ENCODE peak calls at places on chromosomes 3 and 15, in ten cellular contexts. I is dorsolateral prefrontal cortex, Z is H9, K is aorta, U is SK-N-SH, T is GM12878, C is GM23338, O is heart right ventricle, P is body of pancreas, F is endothelial cell of umbilical vein. X is an unnamed sample.

GRCh38 chr15:62118446-62118964 is 46.6 kb downstream of the C2CD4B start:
- DNase-seq in I (no peak), Z (no peak), K (no peak), U (no peak), T (no peak), C (no peak), O (no peak), P (no peak), F (peak; percentile 49), X (no peak)

GRCh38 chr3:98049271-98049670 is 14.2 kb upstream of the GABRR3 start:
- DNase-seq in I (no peak), Z (no peak), K (no peak), U (no peak), T (no peak), C (no peak), O (no peak), P (no peak), F (no peak), X (no peak)

GRCh38 chr3:59783468-59783988 is 733.7 kb upstream of the CFAP20DC start:
- DNase-seq in I (no peak), Z (no peak), K (no peak), U (no peak), T (no peak), C (no peak), O (no peak), P (no peak), F (no peak), X (no peak)

GRCh38 chr15:74396445-74397238 is 29.2 kb upstream of the CYP11A1 start:
- DNase-seq in I (no peak), Z (no peak), K (no peak), U (no peak), T (peak; percentile 93), C (no peak), O (no peak), P (no peak), F (no peak), X (no peak)

GRCh38 chr15:25249236-25250010 is 189.4 kb downstream of the UBE3A start:
- DNase-seq in I (peak; percentile 25), Z (peak; percentile 9), K (peak; percentile 41), U (no peak), T (no peak), C (no peak), O (no peak), P (no peak), F (no peak), X (no peak)

GRCh38 chr3:176796371-176796770 is 400.9 kb downstream of the TBL1XR1 start:
- DNase-seq in I (no peak), Z (no peak), K (no peak), U (no peak), T (no peak), C (no peak), O (no peak), P (no peak), F (no peak), X (no peak)

GRCh38 chr3:17494117-17494809 is 248.2 kb downstream of the TBC1D5 start:
- DNase-seq in I (no peak), Z (peak; percentile 50), K (peak; percentile 85), U (no peak), T (no peak), C (peak; percentile 24), O (no peak), P (no peak), F (no peak), X (no peak)

GRCh38 chr3:131361464-131362421 is 19.8 kb upstream of the NUDT16 start:
- DNase-seq in I (no peak), Z (peak; percentile 99), K (peak; percentile 91), U (no peak), T (peak; percentile 37), C (peak; percentile 98), O (peak; percentile 86), P (peak; percentile 98), F (peak; percentile 16), X (no peak)

GRCh38 chr3:50256978-50257890 is 11.7 kb upstream of the SEMA3B start:
- DNase-seq in I (no peak), Z (peak; percentile 74), K (no peak), U (peak; percentile 65), T (no peak), C (peak; percentile 82), O (no peak), P (no peak), F (peak; percentile 66), X (peak; percentile 31)

GRCh38 chr3:64741344-64741743 is 53.5 kb upstream of the ADAMTS9 start:
- DNase-seq in I (no peak), Z (no peak), K (no peak), U (no peak), T (no peak), C (no peak), O (no peak), P (no peak), F (no peak), X (no peak)

GRCh38 chr3:50010959-50011358 is 71.0 kb downstream of the RBM6 start:
- DNase-seq in I (no peak), Z (no peak), K (no peak), U (no peak), T (no peak), C (no peak), O (no peak), P (no peak), F (no peak), X (no peak)

GRCh38 chr3:37652851-37653250 is 208.8 kb upstream of the CTDSPL start:
- DNase-seq in I (no peak), Z (no peak), K (peak; percentile 79), U (no peak), T (no peak), C (no peak), O (peak; percentile 34), P (no peak), F (no peak), X (no peak)

GRCh38 chr3:112966633-112967032 is 8.3 kb downstream of the CD200R1 start:
- DNase-seq in I (no peak), Z (no peak), K (no peak), U (no peak), T (no peak), C (no peak), O (no peak), P (no peak), F (no peak), X (no peak)

GRCh38 chr15:100033140-100033857 is 300.1 kb upstream of the LYSMD4 start:
- DNase-seq in I (no peak), Z (no peak), K (no peak), U (no peak), T (no peak), C (no peak), O (no peak), P (peak; percentile 29), F (no peak), X (no peak)

GRCh38 chr15:93070901-93071300 is 18.1 kb downstream of the RGMA start:
- DNase-seq in I (no peak), Z (no peak), K (no peak), U (no peak), T (no peak), C (no peak), O (no peak), P (no peak), F (no peak), X (peak; percentile 48)

GRCh38 chr15:93073465-93073952 is 15.5 kb downstream of the RGMA start:
- DNase-seq in I (no peak), Z (peak; percentile 57), K (no peak), U (no peak), T (no peak), C (peak; percentile 63), O (no peak), P (peak; percentile 35), F (no peak), X (no peak)

GRCh38 chr15:93071469-93071891 is 17.5 kb downstream of the RGMA start:
- DNase-seq in I (no peak), Z (no peak), K (no peak), U (no peak), T (no peak), C (no peak), O (no peak), P (no peak), F (no peak), X (peak; percentile 55)

GRCh38 chr15:93072440-93073394 is 16.3 kb downstream of the RGMA start:
- DNase-seq in I (no peak), Z (peak; percentile 86), K (peak; percentile 96), U (peak; percentile 95), T (no peak), C (peak; percentile 90), O (peak; percentile 88), P (peak; percentile 80), F (peak; percentile 42), X (peak; percentile 92)

GRCh38 chr15:93072011-93072410 is 17.0 kb downstream of the RGMA start:
- DNase-seq in I (no peak), Z (no peak), K (no peak), U (peak; percentile 59), T (no peak), C (peak; percentile 65), O (no peak), P (no peak), F (no peak), X (peak; percentile 45)
- H3K27me3 ChIP-seq in I (no peaks in the 10 kb centered on the region), Z (no peaks in the 10 kb centered on the region), K (no peaks in the 10 kb centered on the region), U (no peaks in the 10 kb centered on the region), T (peaks cover 21% of the 10 kb centered on the region), C (peaks cover 20% of the 10 kb centered on the region), O (peaks cover 9% of the 10 kb centered on the region), P (no peaks in the 10 kb centered on the region), F (peaks cover 26% of the 10 kb centered on the region), X (no peaks in the 10 kb centered on the region)

DNA sequence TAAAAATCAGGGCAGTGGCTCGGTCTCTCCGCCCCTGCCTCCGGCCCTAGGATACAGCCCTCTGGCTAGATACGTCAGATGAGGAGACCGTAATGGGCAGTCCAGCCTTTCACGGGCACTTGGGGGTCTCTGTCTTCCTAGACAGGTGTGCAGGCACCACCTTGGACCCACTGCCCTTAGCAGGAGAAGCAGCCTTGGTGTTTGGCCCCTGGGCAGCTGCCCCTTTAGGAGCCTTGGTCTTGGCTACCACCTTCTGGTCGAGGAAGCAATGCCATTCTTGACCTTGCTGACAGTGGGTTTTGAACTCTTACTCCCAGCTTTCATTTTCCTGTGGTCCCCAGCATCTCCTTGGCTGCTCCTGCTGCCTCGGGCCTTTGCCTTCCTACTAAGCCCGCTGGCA is 149.7 kb upstream of the FRMD4B start:
- DNase-seq in I (no peak), Z (peak; percentile 30), K (no peak), U (no peak), T (no peak), C (no peak), O (no peak), P (no peak), F (no peak), X (no peak)
- H3K27me3 ChIP-seq in I (peaks cover 5% of the 10 kb centered on the region), Z (no peaks in the 10 kb centered on the region), K (no peaks in the 10 kb centered on the region), U (no peaks in the 10 kb centered on the region), T (no peaks in the 10 kb centered on the region), C (peaks cover 10% of the 10 kb centered on the region), O (no peaks in the 10 kb centered on the region), P (no peaks in the 10 kb centered on the region), F (peaks cover 18% of the 10 kb centered on the region), X (no peaks in the 10 kb centered on the region)

DNA sequence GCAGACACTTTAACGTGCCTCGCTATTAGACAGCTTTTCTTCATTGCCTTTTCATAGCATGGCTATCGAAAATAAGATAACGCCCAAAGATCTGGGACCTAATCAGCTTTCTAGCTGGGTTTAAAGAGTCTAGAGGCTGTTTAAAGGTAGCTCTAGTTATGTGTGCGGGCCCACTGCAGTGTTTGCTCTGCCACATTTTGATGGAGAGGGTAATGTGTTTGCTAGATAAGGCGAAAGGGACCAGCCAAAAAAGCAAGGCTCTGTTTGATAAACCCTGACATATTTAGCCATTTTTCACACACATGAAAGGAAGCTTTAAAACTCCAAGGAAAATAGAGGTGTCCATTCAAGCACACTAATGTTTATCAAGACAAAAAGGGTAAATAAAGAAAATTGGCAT is 91.7 kb downstream of the NR2F2 start:
- DNase-seq in I (no peak), Z (no peak), K (no peak), U (no peak), T (no peak), C (no peak), O (no peak), P (no peak), F (no peak), X (no peak)
- H3K27me3 ChIP-seq in I (peaks cover 75% of the 10 kb centered on the region), Z (peaks cover 32% of the 10 kb centered on the region), K (peaks cover 2% of the 10 kb centered on the region), U (peaks cover 18% of the 10 kb centered on the region), T (no peaks in the 10 kb centered on the region), C (peaks cover 56% of the 10 kb centered on the region), O (peaks cover 54% of the 10 kb centered on the region), P (no peaks in the 10 kb centered on the region), F (peaks cover 5% of the 10 kb centered on the region), X (peaks cover 54% of the 10 kb centered on the region)

GRCh38 chr15:20346082-20346805 is 195.4 kb downstream of the GOLGA6L6 start:
- DNase-seq in I (no peak), Z (peak; percentile 29), K (peak; percentile 72), U (no peak), T (no peak), C (no peak), O (no peak), P (peak; percentile 8), F (no peak), X (no peak)
- H3K27me3 ChIP-seq in I (peaks cover 39% of the 10 kb centered on the region), Z (no peaks in the 10 kb centered on the region), K (no peaks in the 10 kb centered on the region), U (peaks cover 40% of the 10 kb centered on the region), T (no peaks in the 10 kb centered on the region), C (no peaks in the 10 kb centered on the region), O (peaks cover 14% of the 10 kb centered on the region), P (no peaks in the 10 kb centered on the region), F (no peaks in the 10 kb centered on the region), X (no peaks in the 10 kb centered on the region)

X was measured in HAP-1.